ENCODE peak calls at places on chromosomes 3 and 15, in seven cellular contexts. M, T, P, U, H, A and Y are unnamed samples. For H3K27me3, the result is how much of the 10 kb centered on the place peaks cover.

GRCh38 chr3:118636841-118637240 is 397.8 kb downstream of the IGSF11 start:
- DNase-seq in M (no peak), T (no peak), P (peak), U (no peak), H (peak), A (no peak), Y (no peak)

GRCh38 chr15:100725121-100726069 is 123.0 kb downstream of the ASB7 start:
- DNase-seq in M (no peak), T (peak), P (peak), U (no peak), H (peak), A (no peak), Y (no peak)

GRCh38 chr15:58243083-58243482 is 104.9 kb downstream of the AQP9 start:
- DNase-seq in M (no peak), T (no peak), P (peak), U (no peak), H (no peak), A (no peak), Y (no peak)

GRCh38 chr3:152943645-152944044 is 108.7 kb downstream of the P2RY1 start:
- DNase-seq in M (no peak), T (peak), P (no peak), U (no peak), H (peak), A (peak), Y (no peak)

GRCh38 chr15:70892912-70893560 is 410 bp downstream of the LRRC49 start:
- DNase-seq in M (no peak), T (peak), P (peak), U (no peak), H (peak), A (peak), Y (peak)

GRCh38 chr3:47333907-47334306 is 46.9 kb upstream of the PTPN23 start:
- DNase-seq in M (no peak), T (no peak), P (no peak), U (no peak), H (no peak), A (no peak), Y (no peak)

GRCh38 chr3:151443583-151443982 is 17.3 kb downstream of the IGSF10 start:
- DNase-seq in M (no peak), T (no peak), P (no peak), U (no peak), H (no peak), A (no peak), Y (no peak)

GRCh38 chr3:57062119-57062631 is 1.7 kb downstream of the SPATA12 start:
- DNase-seq in M (no peak), T (no peak), P (no peak), U (no peak), H (no peak), A (no peak), Y (no peak)

GRCh38 chr15:51621917-51622268 is 678 bp downstream of the DMXL2 start:
- DNase-seq in M (peak), T (peak), P (peak), U (no peak), H (peak), A (no peak), Y (peak)

GRCh38 chr3:362939-363338 is 166.4 kb downstream of the CHL1 start:
- DNase-seq in M (no peak), T (no peak), P (no peak), U (no peak), H (no peak), A (no peak), Y (no peak)

GRCh38 chr15:37100109-37100873 is at the start of gene MEIS2:
- DNase-seq in M (peak), T (peak), P (peak), U (peak), H (peak), A (peak), Y (peak)

GRCh38 chr3:58414538-58415197 is 19.0 kb downstream of the PDHB start:
- DNase-seq in M (no peak), T (peak), P (peak), U (no peak), H (peak), A (peak), Y (no peak)

GRCh38 chr3:42581709-42582473 is at the start of gene SEC22C:
- DNase-seq in M (peak), T (peak), P (peak), U (peak), H (peak), A (peak), Y (peak)
- TF ChIP-seq CTCF in M (no peak), T (no peak), P (no peak), U (no peak), H (peak), A (no peak), Y (no peak)

GRCh38 chr3:32310918-32311839 is 72.7 kb downstream of the CMTM8 start:
- DNase-seq in M (no peak), T (no peak), P (no peak), U (no peak), H (no peak), A (no peak), Y (no peak)
- H3K27ac ChIP-seq in M (no peak), T (no peak), P (no peak), U (no peak), H (no peak), A (no peak), Y (no peak)

GRCh38 chr3:51955175-51955892 is at the start of gene GPR62:
- DNase-seq in M (no peak), T (no peak), P (no peak), U (no peak), H (no peak), A (no peak), Y (no peak)
- H3K27me3 ChIP-seq in M (under half), T (under half), P (under half), U (under half), H (under half), A (under half), Y (under half)

GRCh38 chr15:40702077-40702476 is 7.1 kb downstream of the RAD51 start:
- DNase-seq in M (no peak), T (no peak), P (peak), U (no peak), H (peak), A (no peak), Y (no peak)
- TF ChIP-seq CTCF in M (no peak), T (peak), P (peak), U (no peak), H (peak), A (peak), Y (no peak)

DNA sequence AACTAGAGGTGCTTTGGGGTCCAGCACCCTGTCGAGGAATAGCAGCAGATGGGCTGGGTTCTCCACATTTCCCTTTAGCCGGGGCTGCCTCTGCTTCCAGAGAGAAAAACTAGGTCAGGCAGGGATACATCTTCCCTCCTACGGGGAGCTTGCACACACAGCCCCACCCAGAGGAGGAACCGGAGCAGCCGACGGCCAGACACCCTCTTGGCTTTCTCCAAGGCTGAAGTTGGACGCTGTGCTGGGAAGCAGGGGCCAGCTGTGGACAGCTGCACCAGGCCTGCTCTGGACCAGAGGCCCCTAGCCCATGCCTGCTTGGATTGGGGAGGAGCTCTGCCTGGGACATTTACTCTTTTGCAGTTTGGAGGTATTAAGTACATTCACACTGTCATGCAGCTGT is 44.7 kb upstream of the NR2C2 start:
- DNase-seq in M (no peak), T (no peak), P (no peak), U (no peak), H (no peak), A (no peak), Y (peak)
- H3K27ac ChIP-seq in M (no peak), T (no peak), P (no peak), U (no peak), H (no peak), A (no peak), Y (peak)

DNA sequence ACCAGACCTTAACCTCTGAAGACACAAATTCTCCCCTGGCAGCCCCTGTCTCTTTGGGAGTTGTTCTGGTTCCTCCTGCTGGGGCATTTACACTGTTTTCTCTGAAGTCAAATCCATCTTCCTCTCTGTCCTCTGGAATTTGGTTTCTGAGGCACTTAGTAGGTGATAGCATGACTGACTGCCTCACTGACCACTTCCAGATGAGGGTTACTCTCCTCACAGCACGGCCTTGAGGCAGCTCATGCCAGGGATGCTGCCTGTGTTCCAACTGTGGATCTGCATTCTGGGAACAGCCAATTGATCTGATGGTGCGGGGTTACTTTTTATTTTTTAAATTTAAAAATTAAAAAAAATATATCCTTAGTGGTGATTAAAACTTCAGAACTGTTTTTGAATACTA is 140.9 kb upstream of the ROPN1 start:
- DNase-seq in M (no peak), T (peak), P (no peak), U (no peak), H (no peak), A (no peak), Y (no peak)
- H3K27me3 ChIP-seq in M (under half), T (under half), P (under half), U (under half), H (under half), A (half or more), Y (under half)

GRCh38 chr3:186258968-186259367 is 103.1 kb downstream of the DGKG start:
- DNase-seq in M (no peak), T (no peak), P (peak), U (no peak), H (no peak), A (no peak), Y (no peak)

GRCh38 chr3:186259612-186260383 is 102.2 kb downstream of the DGKG start:
- DNase-seq in M (peak), T (peak), P (peak), U (peak), H (peak), A (peak), Y (peak)

GRCh38 chr3:186260726-186261125 is 101.3 kb downstream of the DGKG start:
- DNase-seq in M (no peak), T (no peak), P (peak), U (no peak), H (no peak), A (no peak), Y (no peak)

GRCh38 chr3:186264608-186265400 is 97.2 kb downstream of the DGKG start:
- DNase-seq in M (no peak), T (no peak), P (no peak), U (no peak), H (no peak), A (no peak), Y (no peak)

GRCh38 chr3:186261638-186262037 is 100.4 kb downstream of the DGKG start:
- DNase-seq in M (no peak), T (no peak), P (no peak), U (no peak), H (peak), A (no peak), Y (no peak)
- TF ChIP-seq CTCF in M (no peak), T (peak), P (peak), U (no peak), H (peak), A (peak), Y (no peak)